ENCODE peak calls at places on chromosomes 16 and 17, in six cellular contexts. R is non-pigmented ciliary epithelial cell, X is foreskin fibroblast, D is SW480, L is left ventricle myocardium inferior, C is NCI-H1092. P is an unnamed sample.

GRCh38 chr17:6779411-6779810 is 3.4 kb downstream of the FBXO39 start:
- DNase-seq in L (no peak), C (no peak), D (no peak), X (no peak), R (no peak), P (no peak)

GRCh38 chr16:78925071-78925714 is 675.3 kb downstream of the MAF start:
- DNase-seq in X (no peak), L (peak), C (no peak), D (peak), R (no peak), P (no peak)

GRCh38 chr17:64081802-64082799 is 47.8 kb downstream of the ERN1 start:
- DNase-seq in X (peak), L (no peak), R (no peak), C (peak), D (peak), P (no peak)

GRCh38 chr17:36034127-36034526 is 16.4 kb upstream of the CCL23 start:
- DNase-seq in X (no peak), D (no peak), C (no peak), L (no peak), R (no peak), P (no peak)

GRCh38 chr16:79618712-79619050 is 18.1 kb upstream of the MAF start:
- DNase-seq in R (no peak), D (no peak), L (no peak), C (no peak), X (no peak), P (no peak)

GRCh38 chr17:50511058-50511457 is 2.8 kb downstream of the MYCBPAP start:
- DNase-seq in R (no peak), L (no peak), X (peak), C (no peak), D (no peak), P (no peak)

GRCh38 chr16:84754353-84754856 is 54.6 kb downstream of the USP10 start:
- DNase-seq in X (peak), R (peak), D (peak), C (peak), L (no peak), P (no peak)

GRCh38 chr17:69761011-69761410 is 314.0 kb upstream of the KCNJ16 start:
- DNase-seq in C (no peak), L (no peak), R (no peak), D (no peak), X (peak), P (no peak)

GRCh38 chr17:48752399-48753288 is 24.1 kb upstream of the HOXB13 start:
- DNase-seq in R (no peak), X (no peak), D (no peak), C (no peak), L (no peak), P (no peak)

GRCh38 chr16:78257376-78257728 is 157.9 kb downstream of the WWOX start:
- DNase-seq in R (no peak), X (no peak), C (no peak), D (no peak), L (no peak), P (no peak)

GRCh38 chr16:89049484-89050118 is 44.1 kb upstream of the ACSF3 start:
- DNase-seq in D (no peak), C (peak), X (peak), R (no peak), L (peak), P (no peak)

GRCh38 chr16:86448306-86448705 is 62.0 kb upstream of the FOXF1 start:
- DNase-seq in X (no peak), L (no peak), R (no peak), C (no peak), D (no peak), P (no peak)

GRCh38 chr17:8911205-8911604 is 43.7 kb upstream of the PIK3R6 start:
- DNase-seq in L (no peak), D (no peak), C (no peak), X (no peak), R (no peak), P (peak)

GRCh38 chr16:15996432-15997109 is 47.2 kb downstream of the ABCC1 start:
- DNase-seq in L (no peak), D (peak), R (no peak), X (peak), C (no peak), P (no peak)

GRCh38 chr17:79981661-79982101 is 54.0 kb downstream of the TBC1D16 start:
- DNase-seq in D (no peak), X (no peak), R (no peak), C (no peak), L (no peak), P (peak)

GRCh38 chr16:7025616-7026190 is 306.9 kb upstream of the RBFOX1 start:
- DNase-seq in D (peak), C (peak), L (peak), X (no peak), R (no peak), P (no peak)

GRCh38 chr16:31135535-31136286 is at the start of gene PRSS8:
- DNase-seq in L (no peak), R (no peak), C (no peak), D (no peak), X (no peak), P (no peak)

GRCh38 chr17:7848131-7848579 is 6.7 kb upstream of the TMEM88 start:
- DNase-seq in X (no peak), D (no peak), L (no peak), C (no peak), R (no peak), P (no peak)

GRCh38 chr16:88437367-88437964 is 15.6 kb upstream of the ZFPM1 start:
- DNase-seq in L (peak), D (peak), C (peak), X (peak), R (no peak), P (no peak)